ENCODE peak calls at places on chromosome 6, in eight cellular contexts. O is mammary epithelial cell, S is psoas muscle, Q is uterus, T is IMR-90, H is foreskin keratinocyte, P is DND-41, E is sigmoid colon. X is an unnamed sample.

GRCh38 chr6:47743744-47744143 is 38.1 kb upstream of the OPN5 start:
- DNase-seq in E (no peak), P (no peak), Q (no peak), H (no peak), O (peak; percentile 37), S (no peak), T (no peak), X (no peak)

GRCh38 chr6:69801225-69801624 is 4.4 kb upstream of the LMBRD1 start:
- DNase-seq in O (no peak), T (no peak), Q (no peak), H (no peak), E (no peak), S (no peak), P (no peak), X (no peak)

GRCh38 chr6:169723991-169724553 is at the start of gene PHF10:
- DNase-seq in T (no peak), S (peak; percentile 65), E (no peak), P (no peak), H (no peak), Q (no peak), O (no peak), X (peak; percentile 82)

GRCh38 chr6:119227377-119227776 is 122.2 kb downstream of the MAN1A1 start:
- DNase-seq in T (no peak), S (no peak), H (no peak), Q (no peak), P (no peak), E (no peak), O (no peak), X (no peak)

GRCh38 chr6:63352587-63353281 is 33.0 kb upstream of the LGSN start:
- DNase-seq in S (no peak), Q (peak; percentile 26), E (no peak), T (peak; percentile 49), H (no peak), O (peak; percentile 22), P (no peak), X (no peak)

GRCh38 chr6:26553264-26553738 is 15.1 kb downstream of the HMGN4 start:
- DNase-seq in Q (peak; percentile 76), H (no peak), P (peak; percentile 81), O (no peak), S (peak; percentile 78), T (peak; percentile 75), E (peak; percentile 89), X (peak; percentile 80)

GRCh38 chr6:44245912-44246662 is 814 bp upstream of the HSP90AB1 start:
- DNase-seq in S (peak; percentile 96), Q (peak; percentile 86), O (peak; percentile 80), P (peak; percentile 83), T (peak; percentile 81), H (peak; percentile 58), E (peak; percentile 94), X (peak; percentile 97)

GRCh38 chr6:146974346-146974745 is 229.9 kb upstream of the STXBP5 start:
- DNase-seq in Q (no peak), P (no peak), E (no peak), T (no peak), S (no peak), O (no peak), H (no peak), X (no peak)

GRCh38 chr6:100593522-100593921 is 128.8 kb upstream of the SIM1 start:
- DNase-seq in T (no peak), E (no peak), H (no peak), O (no peak), Q (no peak), P (no peak), S (no peak), X (no peak)

DNA sequence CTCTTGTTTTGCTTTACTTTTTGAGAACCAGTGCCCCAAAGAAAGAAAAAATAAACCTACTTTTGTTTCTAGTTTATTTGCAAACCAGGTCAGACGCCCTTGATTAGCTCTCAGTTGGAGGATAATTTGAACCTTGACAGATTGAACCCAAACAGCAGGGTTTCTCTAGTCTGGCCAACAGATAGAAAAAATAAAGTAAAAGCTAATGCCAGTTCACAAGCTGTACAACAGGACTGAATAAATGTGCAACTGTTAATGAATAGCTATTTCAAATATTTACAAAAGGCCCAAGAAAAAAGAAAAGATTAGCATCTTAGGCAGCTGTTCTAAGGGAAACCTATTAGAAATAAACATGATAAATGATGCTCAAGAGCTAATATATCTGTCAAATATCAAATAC is 331.8 kb downstream of the CDKAL1 start:
- DNase-seq in H (no peak), O (no peak), T (no peak), Q (no peak), P (no peak), E (no peak), S (no peak), X (no peak)
- H3K27ac ChIP-seq in H (no peak overlapping the region), O (no peak overlapping the region), T (no peak overlapping the region), Q (no peak overlapping the region), P (no peak overlapping the region), E (no peak overlapping the region), S (no peak overlapping the region), X (no peak overlapping the region)

DNA sequence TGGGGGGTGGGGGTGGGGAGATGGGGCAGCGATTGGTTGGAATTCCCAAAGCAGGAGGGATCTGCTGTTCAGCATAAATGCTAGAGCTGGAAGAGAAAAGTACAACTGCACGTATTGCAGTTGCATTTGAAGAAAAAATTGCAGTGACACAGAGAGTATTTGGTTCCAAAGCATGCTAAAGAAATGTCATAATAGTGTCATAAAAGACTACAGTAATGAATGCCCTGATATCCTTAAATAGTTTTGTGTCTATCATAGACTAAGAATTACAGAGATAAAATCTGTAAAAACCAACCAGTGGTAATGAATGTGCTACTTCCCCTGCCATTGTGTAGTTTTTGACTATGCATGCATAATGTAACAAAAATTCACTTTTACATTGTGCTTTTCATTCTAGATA is 693.6 kb upstream of the SLC35B3 start:
- DNase-seq in H (no peak), T (no peak), S (no peak), Q (no peak), O (no peak), P (no peak), E (no peak), X (no peak)
- H3K4me1 ChIP-seq in H (no peaks in the 10 kb centered on the region), T (no peaks in the 10 kb centered on the region), S (no peaks in the 10 kb centered on the region), Q (no peaks in the 10 kb centered on the region), O (no peaks in the 10 kb centered on the region), P (no peaks in the 10 kb centered on the region), E (no peaks in the 10 kb centered on the region), X (no peaks in the 10 kb centered on the region)

GRCh38 chr6:15274696-15275387 is 29.0 kb downstream of the JARID2 start:
- DNase-seq in T (peak; percentile 47), E (no peak), S (no peak), P (no peak), Q (no peak), H (no peak), O (no peak), X (no peak)
- TF ChIP-seq CTCF in T (peak; percentile 33), E (no peak), S (peak; percentile 31), P (no peak), Q (peak; percentile 29), H (peak; percentile 34), O (peak; percentile 35), X (no peak)

GRCh38 chr6:71229466-71229865 is 59.1 kb upstream of the OGFRL1 start:
- DNase-seq in H (no peak), T (no peak), P (no peak), S (no peak), E (no peak), O (no peak), Q (no peak), X (no peak)

GRCh38 chr6:71224011-71224410 is 64.6 kb upstream of the OGFRL1 start:
- DNase-seq in E (no peak), Q (no peak), H (no peak), S (no peak), P (no peak), T (no peak), O (no peak), X (no peak)

GRCh38 chr6:71226151-71226550 is 62.5 kb upstream of the OGFRL1 start:
- DNase-seq in E (no peak), Q (no peak), S (no peak), H (no peak), O (no peak), T (no peak), P (no peak), X (no peak)

GRCh38 chr6:71222676-71223075 is 65.9 kb upstream of the OGFRL1 start:
- DNase-seq in E (no peak), P (no peak), T (no peak), H (no peak), O (no peak), S (no peak), Q (no peak), X (no peak)

DNA sequence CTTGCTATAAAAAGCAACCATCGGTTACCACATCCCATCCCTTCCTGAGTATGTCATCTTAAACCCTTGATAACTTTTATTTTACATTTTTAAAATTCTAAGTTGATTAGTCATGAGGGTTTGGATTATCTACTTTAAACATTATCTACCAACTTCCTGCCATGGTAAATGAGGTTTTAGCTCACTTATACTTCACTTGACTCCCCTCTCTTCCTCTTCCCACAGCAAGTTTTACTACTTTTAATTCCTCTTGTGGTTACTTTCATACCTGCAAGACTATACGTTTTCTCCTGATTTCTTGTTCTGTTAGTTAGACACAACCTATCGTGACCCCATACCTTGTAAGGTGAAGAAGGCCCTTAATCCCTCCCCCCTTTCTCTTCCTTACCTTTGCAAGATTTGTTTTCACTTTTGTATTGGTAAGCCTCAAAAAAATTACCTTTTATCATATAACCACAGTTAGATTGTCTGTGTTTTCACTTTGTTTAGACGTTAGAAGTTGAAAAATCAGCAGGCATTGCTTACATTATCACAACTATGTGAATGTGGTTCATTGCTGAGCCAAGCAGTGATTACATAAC is 60.1 kb upstream of the OGFRL1 start:
- DNase-seq in S (no peak), Q (no peak), O (peak; percentile 2), E (no peak), H (peak; percentile 47), T (peak; percentile 66), P (no peak), X (no peak)
- H3K27ac ChIP-seq in S (no peak overlapping the region), Q (no peak overlapping the region), O (no peak overlapping the region), E (no peak overlapping the region), H (no peak overlapping the region), T (no peak overlapping the region), P (no peak overlapping the region), X (no peak overlapping the region)

GRCh38 chr6:97813881-97814280 is 530.9 kb upstream of the MMS22L start:
- DNase-seq in H (no peak), T (no peak), O (no peak), S (no peak), P (no peak), E (no peak), Q (no peak), X (no peak)
- H3K4me1 ChIP-seq in H (no peaks in the 10 kb centered on the region), T (no peaks in the 10 kb centered on the region), O (no peaks in the 10 kb centered on the region), S (no peaks in the 10 kb centered on the region), P (no peaks in the 10 kb centered on the region), E (no peaks in the 10 kb centered on the region), Q (no peaks in the 10 kb centered on the region), X (no peaks in the 10 kb centered on the region)